ENCODE peak calls at places on chromosomes 7 and 10, in five cellular contexts. One of them, this sample, is unnamed.

GRCh38 chr10:48940372-48940771 is 732 bp upstream of the LRRC18 start:
- DNase-seq in BJ: no peak
- DNase-seq in astrocyte of the cerebellum: no peak
- DNase-seq in left ventricle myocardium inferior: no peak
- DNase-seq in heart right ventricle: no peak
- DNase-seq in this sample: no peak

GRCh38 chr10:120394446-120394845 is 62.6 kb upstream of the PLPP4 start:
- DNase-seq in left ventricle myocardium inferior: no peak
- DNase-seq in heart right ventricle: no peak
- DNase-seq in astrocyte of the cerebellum: no peak
- DNase-seq in BJ: no peak
- DNase-seq in this sample: no peak

GRCh38 chr7:111388912-111389311 is 173.4 kb downstream of the IMMP2L start:
- DNase-seq in BJ: no peak
- DNase-seq in astrocyte of the cerebellum: no peak
- DNase-seq in left ventricle myocardium inferior: no peak
- DNase-seq in heart right ventricle: no peak
- DNase-seq in this sample: peak; percentile 16

GRCh38 chr10:15461353-15462108 is 90.4 kb upstream of the FAM171A1 start:
- DNase-seq in astrocyte of the cerebellum: no peak
- DNase-seq in BJ: peak; percentile 84
- DNase-seq in left ventricle myocardium inferior: peak; percentile 19
- DNase-seq in heart right ventricle: peak; percentile 16
- DNase-seq in this sample: peak; percentile 67

GRCh38 chr7:97021443-97022261 is 3.0 kb downstream of the DLX5 start:
- DNase-seq in astrocyte of the cerebellum: no peak
- DNase-seq in BJ: no peak
- DNase-seq in left ventricle myocardium inferior: no peak
- DNase-seq in heart right ventricle: no peak
- DNase-seq in this sample: no peak

GRCh38 chr10:18737236-18737635 is 78.0 kb downstream of the ARL5B start:
- DNase-seq in heart right ventricle: no peak
- DNase-seq in astrocyte of the cerebellum: no peak
- DNase-seq in BJ: no peak
- DNase-seq in left ventricle myocardium inferior: no peak
- DNase-seq in this sample: peak; percentile 31

GRCh38 chr10:11639861-11640764 is 28.7 kb upstream of the USP6NL start:
- DNase-seq in BJ: no peak
- DNase-seq in heart right ventricle: no peak
- DNase-seq in left ventricle myocardium inferior: no peak
- DNase-seq in astrocyte of the cerebellum: no peak
- DNase-seq in this sample: no peak

GRCh38 chr10:15141136-15142067 is 27.1 kb downstream of the NMT2 start:
- DNase-seq in heart right ventricle: no peak
- DNase-seq in astrocyte of the cerebellum: peak; percentile 15
- DNase-seq in BJ: no peak
- DNase-seq in left ventricle myocardium inferior: no peak
- DNase-seq in this sample: peak; percentile 36

GRCh38 chr10:35214607-35215020 is 88.0 kb downstream of the CREM start:
- DNase-seq in BJ: no peak
- DNase-seq in heart right ventricle: no peak
- DNase-seq in astrocyte of the cerebellum: no peak
- DNase-seq in left ventricle myocardium inferior: no peak
- DNase-seq in this sample: no peak

GRCh38 chr10:111126073-111126472 is 49.2 kb downstream of the ADRA2A start:
- DNase-seq in astrocyte of the cerebellum: no peak
- DNase-seq in heart right ventricle: no peak
- DNase-seq in left ventricle myocardium inferior: no peak
- DNase-seq in BJ: no peak
- DNase-seq in this sample: no peak

GRCh38 chr7:150787321-150788281 is 12.6 kb downstream of the TMEM176B start:
- DNase-seq in astrocyte of the cerebellum: no peak
- DNase-seq in BJ: no peak
- DNase-seq in left ventricle myocardium inferior: no peak
- DNase-seq in heart right ventricle: peak; percentile 55
- DNase-seq in this sample: no peak

GRCh38 chr10:17669185-17669872 is 25.4 kb downstream of the STAM start:
- DNase-seq in heart right ventricle: no peak
- DNase-seq in BJ: no peak
- DNase-seq in left ventricle myocardium inferior: no peak
- DNase-seq in astrocyte of the cerebellum: no peak
- DNase-seq in this sample: no peak

GRCh38 chr7:147650991-147651390 is 939.6 kb upstream of the C7orf33 start:
- DNase-seq in astrocyte of the cerebellum: no peak
- DNase-seq in left ventricle myocardium inferior: no peak
- DNase-seq in heart right ventricle: no peak
- DNase-seq in BJ: no peak
- DNase-seq in this sample: no peak

GRCh38 chr7:128055668-128056067 is 24.4 kb upstream of the LRRC4 start:
- DNase-seq in heart right ventricle: no peak
- DNase-seq in astrocyte of the cerebellum: no peak
- DNase-seq in BJ: no peak
- DNase-seq in left ventricle myocardium inferior: no peak
- DNase-seq in this sample: no peak

GRCh38 chr7:4738711-4739527 is 36.5 kb upstream of the AP5Z1 start:
- DNase-seq in heart right ventricle: peak; percentile 59
- DNase-seq in left ventricle myocardium inferior: no peak
- DNase-seq in astrocyte of the cerebellum: peak; percentile 55
- DNase-seq in BJ: no peak
- DNase-seq in this sample: peak; percentile 89

GRCh38 chr10:31490858-31491504 is 172.0 kb downstream of the ZEB1 start:
- DNase-seq in heart right ventricle: peak; percentile 23
- DNase-seq in astrocyte of the cerebellum: peak; percentile 52
- DNase-seq in left ventricle myocardium inferior: no peak
- DNase-seq in BJ: no peak
- DNase-seq in this sample: peak; percentile 63

GRCh38 chr7:1812693-1813393 is 142.8 kb downstream of the ELFN1 start:
- DNase-seq in heart right ventricle: no peak
- DNase-seq in astrocyte of the cerebellum: no peak
- DNase-seq in left ventricle myocardium inferior: no peak
- DNase-seq in BJ: no peak
- DNase-seq in this sample: no peak

GRCh38 chr7:744854-745430 is 17.9 kb upstream of the PRKAR1B start:
- DNase-seq in left ventricle myocardium inferior: no peak
- DNase-seq in BJ: no peak
- DNase-seq in heart right ventricle: no peak
- DNase-seq in astrocyte of the cerebellum: no peak
- DNase-seq in this sample: no peak

GRCh38 chr7:47804767-47805545 is 143.3 kb downstream of the PKD1L1 start:
- DNase-seq in BJ: no peak
- DNase-seq in heart right ventricle: no peak
- DNase-seq in left ventricle myocardium inferior: no peak
- DNase-seq in astrocyte of the cerebellum: no peak
- DNase-seq in this sample: no peak

GRCh38 chr10:23095966-23096813 is 811 bp downstream of the MSRB2 start:
- DNase-seq in astrocyte of the cerebellum: peak; percentile 27
- DNase-seq in BJ: no peak
- DNase-seq in left ventricle myocardium inferior: peak; percentile 43
- DNase-seq in heart right ventricle: peak; percentile 60
- DNase-seq in this sample: peak; percentile 78

GRCh38 chr10:72274213-72274729 is 547 bp downstream of the DDIT4 start:
- DNase-seq in heart right ventricle: no peak
- DNase-seq in BJ: no peak
- DNase-seq in astrocyte of the cerebellum: no peak
- DNase-seq in left ventricle myocardium inferior: no peak
- DNase-seq in this sample: no peak

GRCh38 chr10:52961298-52961697 is 188.7 kb upstream of the MBL2 start:
- DNase-seq in BJ: no peak
- DNase-seq in left ventricle myocardium inferior: no peak
- DNase-seq in heart right ventricle: no peak
- DNase-seq in astrocyte of the cerebellum: no peak
- DNase-seq in this sample: no peak

GRCh38 chr7:30468791-30469190 is 9.8 kb downstream of the NOD1 start:
- DNase-seq in left ventricle myocardium inferior: no peak
- DNase-seq in astrocyte of the cerebellum: no peak
- DNase-seq in BJ: no peak
- DNase-seq in heart right ventricle: no peak
- DNase-seq in this sample: peak; percentile 83

GRCh38 chr10:131554821-131555220 is 243.3 kb upstream of the TCERG1L start:
- DNase-seq in astrocyte of the cerebellum: no peak
- DNase-seq in heart right ventricle: no peak
- DNase-seq in BJ: no peak
- DNase-seq in left ventricle myocardium inferior: no peak
- DNase-seq in this sample: no peak

GRCh38 chr10:72098301-72099053 is 10.1 kb upstream of the SPOCK2 start:
- DNase-seq in left ventricle myocardium inferior: no peak
- DNase-seq in BJ: no peak
- DNase-seq in heart right ventricle: no peak
- DNase-seq in astrocyte of the cerebellum: no peak
- DNase-seq in this sample: no peak

GRCh38 chr10:72223743-72224101 is 7.6 kb upstream of the ASCC1 start:
- DNase-seq in astrocyte of the cerebellum: no peak
- DNase-seq in BJ: no peak
- DNase-seq in left ventricle myocardium inferior: no peak
- DNase-seq in heart right ventricle: no peak
- DNase-seq in this sample: peak; percentile 15

GRCh38 chr7:121442845-121443244 is 46.7 kb upstream of the FAM3C start:
- DNase-seq in heart right ventricle: no peak
- DNase-seq in BJ: no peak
- DNase-seq in left ventricle myocardium inferior: no peak
- DNase-seq in astrocyte of the cerebellum: no peak
- DNase-seq in this sample: no peak

DNA sequence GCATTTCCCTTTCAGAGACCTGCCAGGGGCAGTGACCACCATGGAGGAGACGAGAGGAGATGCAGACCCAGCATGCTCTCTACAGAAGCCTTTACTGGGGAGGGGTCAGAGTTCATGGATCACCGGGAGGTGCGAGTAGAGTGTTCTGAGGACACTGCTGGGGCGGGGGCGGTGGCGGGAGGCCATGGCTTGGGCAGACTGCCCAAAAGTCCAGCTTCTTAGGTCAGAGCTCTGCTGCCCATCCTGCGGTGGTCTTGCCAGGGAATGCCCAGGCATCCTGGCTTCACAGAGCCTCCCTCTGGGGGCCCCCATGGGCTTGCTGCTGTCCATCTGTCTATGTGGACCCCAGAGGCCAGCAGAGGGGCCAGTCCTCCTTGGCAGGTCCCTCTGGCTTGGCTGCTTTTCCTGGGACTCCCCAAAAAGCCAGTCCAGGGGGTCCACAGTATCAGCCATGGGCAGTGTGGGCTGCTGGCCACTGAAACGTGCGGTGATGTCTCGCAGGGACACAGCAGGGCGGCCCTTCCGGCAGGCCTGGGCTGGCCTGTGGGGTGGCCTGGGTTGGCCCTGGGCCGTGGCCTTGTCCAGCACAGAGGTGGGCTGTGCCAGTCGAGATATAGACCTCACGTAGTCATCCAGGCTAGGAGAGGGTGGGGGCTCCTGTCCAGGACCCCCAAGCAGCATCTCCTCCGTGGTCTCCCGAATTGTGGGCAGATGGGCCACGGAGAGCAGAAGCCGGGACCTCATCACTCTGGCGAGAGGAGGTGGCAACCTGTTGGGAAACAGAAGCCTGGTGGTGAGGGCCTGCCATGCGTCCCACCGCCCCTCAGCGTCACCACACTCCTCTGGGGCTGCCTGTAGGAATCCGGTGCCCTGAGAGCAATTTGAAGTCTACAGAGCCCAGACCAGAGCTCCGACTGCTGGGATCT is 1.1 kb downstream of the DEPP1 start:
- DNase-seq in heart right ventricle: no peak
- DNase-seq in astrocyte of the cerebellum: no peak
- DNase-seq in BJ: no peak
- DNase-seq in left ventricle myocardium inferior: no peak
- DNase-seq in this sample: no peak
- H3K4me3 ChIP-seq in heart right ventricle: peak overlapping the region; percentile 87
- H3K4me3 ChIP-seq in astrocyte of the cerebellum: peak overlapping the region; percentile 50
- H3K4me3 ChIP-seq in BJ: peak overlapping the region; percentile 12
- H3K4me3 ChIP-seq in left ventricle myocardium inferior: peak overlapping the region; percentile 90
- H3K4me3 ChIP-seq in this sample: peak overlapping the region; percentile 82

DNA sequence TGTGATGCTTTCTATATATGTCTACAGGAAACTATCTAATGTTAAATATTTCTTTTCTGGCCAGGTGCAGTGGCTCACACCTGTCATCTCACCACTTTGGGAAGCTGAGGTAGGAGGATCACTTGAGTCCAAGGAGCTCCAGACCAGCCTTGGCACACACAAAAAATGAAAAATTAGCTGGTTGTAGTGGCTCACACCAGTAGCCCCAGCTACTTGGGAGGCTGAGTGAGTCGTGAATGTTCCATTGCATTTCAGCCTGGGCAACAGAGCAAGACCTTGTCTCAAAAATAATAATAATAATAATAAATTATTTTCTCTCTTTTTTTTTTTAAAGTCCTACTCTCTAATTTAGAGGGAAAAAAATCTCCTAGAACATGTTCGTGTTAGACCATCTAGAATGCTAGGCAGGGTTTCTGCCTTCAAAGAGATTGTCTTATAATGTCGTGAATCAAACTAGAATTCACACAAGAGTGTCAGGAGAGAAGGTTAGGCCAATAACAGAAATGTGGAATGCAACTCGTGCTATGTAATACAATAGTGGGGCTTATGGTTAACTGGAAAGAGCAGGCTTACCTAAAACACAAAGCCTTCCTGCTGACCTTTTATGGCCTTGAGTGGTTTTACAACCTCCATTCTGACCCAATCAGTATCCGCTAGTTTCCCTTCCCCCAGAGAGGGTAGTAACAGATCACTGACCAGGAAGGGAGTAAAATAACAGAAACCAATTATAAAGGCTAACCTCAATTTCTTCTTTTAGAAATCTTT is 46.3 kb downstream of the MYOF start:
- DNase-seq in left ventricle myocardium inferior: no peak
- DNase-seq in astrocyte of the cerebellum: peak; percentile 34
- DNase-seq in BJ: no peak
- DNase-seq in heart right ventricle: no peak
- DNase-seq in this sample: peak; percentile 79
- TF ChIP-seq CTCF in left ventricle myocardium inferior: no peak
- TF ChIP-seq CTCF in astrocyte of the cerebellum: no peak
- TF ChIP-seq CTCF in BJ: no peak
- TF ChIP-seq CTCF in heart right ventricle: no peak
- TF ChIP-seq CTCF in this sample: no peak

GRCh38 chr10:80203835-80204148 is 1.5 kb downstream of the ANXA11 start:
- DNase-seq in heart right ventricle: no peak
- DNase-seq in astrocyte of the cerebellum: no peak
- DNase-seq in BJ: no peak
- DNase-seq in left ventricle myocardium inferior: no peak
- DNase-seq in this sample: no peak
- H3K4me3 ChIP-seq in heart right ventricle: peak overlapping the region; percentile 93
- H3K4me3 ChIP-seq in astrocyte of the cerebellum: peak overlapping the region; percentile 84
- H3K4me3 ChIP-seq in BJ: peak overlapping the region; percentile 87
- H3K4me3 ChIP-seq in left ventricle myocardium inferior: peak overlapping the region; percentile 90
- H3K4me3 ChIP-seq in this sample: peak overlapping the region; percentile 91

DNA sequence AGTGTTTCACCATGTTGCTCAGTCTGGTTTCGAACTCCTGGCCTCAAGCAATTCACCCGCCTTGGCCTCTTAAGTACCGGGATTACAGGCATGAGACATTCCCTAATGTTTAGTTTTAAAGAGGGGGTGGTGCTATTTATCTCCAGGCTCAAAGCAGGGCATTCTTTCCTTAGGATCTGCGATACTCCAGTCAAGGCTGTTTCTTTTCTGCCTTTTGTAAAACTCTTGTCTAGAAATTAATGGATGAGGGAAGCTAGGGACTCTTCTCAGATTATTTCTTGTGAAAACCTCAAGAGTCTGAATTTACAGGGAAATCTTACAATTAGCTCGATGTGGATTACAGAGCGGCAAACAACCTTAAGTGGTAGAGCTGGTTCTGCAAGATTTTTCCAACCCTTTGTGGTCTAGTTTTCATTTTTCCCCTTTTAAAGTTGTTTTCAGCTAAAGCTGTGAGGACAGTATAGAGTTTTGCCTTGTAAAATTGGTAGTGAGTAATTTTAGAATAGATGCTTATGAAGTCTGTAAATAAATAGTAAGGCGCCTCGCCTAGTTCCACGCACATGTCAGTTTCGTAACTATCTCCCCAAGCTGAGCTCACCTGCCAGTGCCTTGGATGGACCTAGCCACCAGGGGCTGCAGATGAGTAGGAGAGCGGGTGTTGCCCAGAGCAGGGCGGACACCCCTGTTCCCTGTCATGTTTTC is 53.1 kb downstream of the CUX1 start:
- DNase-seq in astrocyte of the cerebellum: no peak
- DNase-seq in BJ: no peak
- DNase-seq in left ventricle myocardium inferior: no peak
- DNase-seq in heart right ventricle: no peak
- DNase-seq in this sample: no peak
- TF ChIP-seq CTCF in astrocyte of the cerebellum: no peak
- TF ChIP-seq CTCF in BJ: peak; percentile 20
- TF ChIP-seq CTCF in left ventricle myocardium inferior: peak; percentile 14
- TF ChIP-seq CTCF in heart right ventricle: no peak
- TF ChIP-seq CTCF in this sample: peak; percentile 6